ENCODE peak calls at places on chromosomes 11 and 22, in four cellular contexts. F, X, S and I are unnamed samples.

GRCh38 chr11:120526241-120526640 is 14.7 kb downstream of the GRIK4 start:
- DNase-seq in F (no peak), S (no peak), X (no peak), I (no peak)

GRCh38 chr11:1567721-1568100 is 4.4 kb downstream of the DUSP8 start:
- DNase-seq in X (no peak), S (no peak), F (no peak), I (no peak)

GRCh38 chr22:46607483-46608114 is 12.6 kb upstream of the GRAMD4 start:
- DNase-seq in S (no peak), F (no peak), X (no peak), I (no peak)

GRCh38 chr11:107468596-107468995 is 11.0 kb upstream of the CWF19L2 start:
- DNase-seq in X (no peak), F (no peak), S (peak), I (no peak)

GRCh38 chr11:313787-314547 is at the start of gene IFITM1:
- DNase-seq in S (peak), X (no peak), F (peak), I (no peak)

GRCh38 chr11:87394924-87395323 is 357.2 kb downstream of the TMEM135 start:
- DNase-seq in S (no peak), X (no peak), F (no peak), I (no peak)

GRCh38 chr22:39175127-39176066 is 22.9 kb upstream of the CBX7 start:
- DNase-seq in F (no peak), X (no peak), S (no peak), I (no peak)

GRCh38 chr11:123306531-123306930 is 111.5 kb upstream of the CLMP start:
- DNase-seq in X (no peak), S (no peak), F (no peak), I (no peak)

GRCh38 chr11:119374632-119375394 is 6.7 kb downstream of the USP2 start:
- DNase-seq in F (no peak), X (no peak), S (no peak), I (no peak)

GRCh38 chr11:65366340-65366773 is 11.8 kb downstream of the TIGD3 start:
- DNase-seq in S (peak), F (no peak), X (peak), I (peak)